ENCODE peak calls at places on chromosomes 1 and 21, in ten cellular contexts. G is mesenchymal stem cell, Q is mesendoderm, K is GM23248, M is IMR-90, X is OCI-LY7, R is H1, P is neural progenitor cell, Y is HepG2, N is HCT116. Z is an unnamed sample.

GRCh38 chr1:186738896-186739295 is 58.7 kb upstream of the PTGS2 start:
- DNase-seq in G (no peak), Q (no peak), K (no peak), M (no peak), X (no peak), R (no peak), P (no peak), Y (no peak), N (no peak), Z (no peak)

GRCh38 chr1:54167422-54168139 is 14.8 kb upstream of the CDCP2 start:
- DNase-seq in G (peak; percentile 32), Q (no peak), K (peak; percentile 71), M (peak; percentile 80), X (no peak), R (no peak), P (no peak), Y (no peak), N (no peak), Z (no peak)

GRCh38 chr1:233254039-233254362 is 41.5 kb downstream of the PCNX2 start:
- DNase-seq in G (peak; percentile 54), Q (no peak), K (no peak), M (peak; percentile 60), X (no peak), R (no peak), P (no peak), Y (no peak), N (no peak), Z (no peak)

GRCh38 chr1:1359668-1360468 is 1.5 kb upstream of the MXRA8 start:
- DNase-seq in G (peak; percentile 67), Q (no peak), K (peak; percentile 95), M (peak; percentile 68), X (no peak), R (no peak), P (no peak), Y (peak; percentile 50), N (no peak), Z (peak; percentile 95)

GRCh38 chr1:219900201-219900600 is 28.2 kb downstream of the SLC30A10 start:
- DNase-seq in G (no peak), Q (no peak), K (no peak), M (no peak), X (no peak), R (no peak), P (no peak), Y (no peak), N (no peak), Z (no peak)

GRCh38 chr1:7752512-7753417 is 18.3 kb upstream of the VAMP3 start:
- DNase-seq in G (peak; percentile 77), Q (peak; percentile 81), K (peak; percentile 81), M (peak; percentile 71), X (peak; percentile 48), R (peak; percentile 62), P (peak; percentile 90), Y (peak; percentile 69), N (peak; percentile 32), Z (no peak)

GRCh38 chr1:63635681-63636080 is 42.5 kb downstream of the PGM1 start:
- DNase-seq in G (peak; percentile 31), Q (no peak), K (peak; percentile 22), M (peak; percentile 47), X (no peak), R (no peak), P (no peak), Y (no peak), N (no peak), Z (no peak)

GRCh38 chr1:245858022-245858421 is 649.1 kb downstream of the SMYD3 start:
- DNase-seq in G (no peak), Q (no peak), K (no peak), M (no peak), X (no peak), R (no peak), P (no peak), Y (no peak), N (no peak), Z (no peak)

GRCh38 chr21:35485364-35485763 is 436.3 kb upstream of the RUNX1 start:
- DNase-seq in G (no peak), Q (no peak), K (no peak), M (no peak), X (no peak), R (no peak), P (no peak), Y (no peak), N (no peak), Z (no peak)

GRCh38 chr1:151990856-151991198 is 2.8 kb downstream of the S100A10 start:
- DNase-seq in G (peak; percentile 77), Q (no peak), K (peak; percentile 76), M (peak; percentile 79), X (no peak), R (no peak), P (no peak), Y (peak; percentile 73), N (no peak), Z (peak; percentile 50)

GRCh38 chr1:151991663-151992344 is 1.9 kb downstream of the S100A10 start:
- DNase-seq in G (peak; percentile 35), Q (no peak), K (peak; percentile 55), M (no peak), X (no peak), R (no peak), P (no peak), Y (no peak), N (no peak), Z (no peak)

GRCh38 chr1:151993734-151994496 is at the start of gene S100A10:
- DNase-seq in G (peak; percentile 77), Q (peak; percentile 90), K (peak; percentile 88), M (peak; percentile 68), X (no peak), R (peak; percentile 73), P (peak; percentile 75), Y (peak; percentile 46), N (no peak), Z (peak; percentile 93)

GRCh38 chr1:151993084-151993733 is 450 bp downstream of the S100A10 start:
- DNase-seq in G (no peak), Q (peak; percentile 80), K (peak; percentile 67), M (no peak), X (peak; percentile 16), R (peak; percentile 68), P (peak; percentile 38), Y (no peak), N (no peak), Z (no peak)

DNA sequence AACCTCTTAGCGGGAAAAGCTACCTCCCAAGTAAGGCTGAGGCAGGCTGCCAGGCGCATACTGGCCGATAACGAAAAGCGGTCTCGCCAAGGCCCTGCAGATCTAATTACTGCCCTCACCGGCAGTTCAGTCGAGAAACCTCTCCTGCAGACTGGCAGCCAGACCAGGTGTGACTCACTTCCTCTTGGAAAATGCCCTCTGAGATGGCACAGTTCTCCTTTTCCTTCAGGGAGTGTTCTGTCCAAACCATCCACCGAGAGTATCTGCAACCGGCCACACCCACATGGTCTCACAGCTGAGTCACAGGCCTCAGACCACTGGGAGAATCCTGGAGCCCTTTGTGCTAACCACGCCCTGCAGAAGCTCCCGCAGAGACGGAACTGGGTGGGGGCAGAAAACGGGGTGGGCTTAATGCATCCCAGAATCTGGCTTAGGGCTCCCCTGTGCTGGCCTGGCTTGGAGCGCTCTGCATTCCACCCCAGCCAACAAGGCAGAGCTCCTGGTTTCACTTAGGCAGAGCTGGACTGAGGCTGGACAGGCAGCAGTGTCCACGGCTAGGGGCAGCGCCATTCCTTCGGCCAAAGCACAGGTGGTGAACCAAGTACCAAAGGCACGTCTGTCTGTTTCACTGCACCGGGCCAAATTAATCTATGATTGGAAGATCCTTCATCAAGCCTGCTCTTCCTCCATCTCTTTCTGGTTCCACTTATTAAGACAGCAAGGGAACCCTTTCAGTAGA is 1.1 kb downstream of the S100A10 start:
- DNase-seq in G (peak; percentile 93), Q (peak; percentile 91), K (peak; percentile 99), M (peak; percentile 87), X (no peak), R (peak; percentile 75), P (peak; percentile 56), Y (peak; percentile 73), N (peak; percentile 99), Z (peak; percentile 80)
- H3K4me2 ChIP-seq in G (peak overlapping the region; percentile 65), Q (peak overlapping the region; percentile 76), K (peak overlapping the region; percentile 89), M (peak overlapping the region; percentile 93), X (no peak overlapping the region), R (peak overlapping the region; percentile 96), P (peak overlapping the region; percentile 89), Y (peak overlapping the region; percentile 94), N (peak overlapping the region; percentile 81), Z (peak overlapping the region; percentile 90)

DNA sequence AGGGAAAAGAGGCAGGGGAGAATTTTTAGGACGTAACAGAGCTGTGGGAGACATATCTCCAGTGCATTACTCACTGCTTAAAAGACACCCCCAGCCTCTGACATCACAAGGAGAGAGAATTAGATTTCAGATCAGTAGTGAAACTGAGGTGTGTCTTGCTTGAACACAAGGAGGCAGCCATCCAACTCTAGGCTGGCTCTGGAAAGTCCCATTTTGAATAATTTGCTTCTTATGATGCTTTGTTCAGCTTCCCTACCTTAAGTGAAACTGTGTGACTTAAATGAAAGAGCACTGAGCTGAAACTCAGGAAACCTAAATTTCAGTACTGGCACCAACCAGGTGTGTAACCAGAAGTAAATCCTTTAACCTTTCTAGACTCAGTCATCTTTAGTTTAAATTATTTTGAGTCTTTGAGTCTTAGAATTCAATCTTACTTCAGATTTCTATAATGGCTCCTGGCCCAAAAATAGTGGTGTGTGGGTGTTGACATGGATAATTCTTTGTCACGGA is 251.6 kb upstream of the SGIP1 start:
- DNase-seq in G (peak; percentile 40), Q (no peak), K (peak; percentile 90), M (peak; percentile 95), X (peak; percentile 85), R (no peak), P (no peak), Y (no peak), N (peak; percentile 68), Z (peak; percentile 27)
- H3K4me2 ChIP-seq in G (no peak overlapping the region), Q (no peak overlapping the region), K (peak overlapping the region; percentile 61), M (peak overlapping the region; percentile 34), X (peak overlapping the region; percentile 73), R (no peak overlapping the region), P (no peak overlapping the region), Y (no peak overlapping the region), N (peak overlapping the region; percentile 53), Z (peak overlapping the region; percentile 33)

DNA sequence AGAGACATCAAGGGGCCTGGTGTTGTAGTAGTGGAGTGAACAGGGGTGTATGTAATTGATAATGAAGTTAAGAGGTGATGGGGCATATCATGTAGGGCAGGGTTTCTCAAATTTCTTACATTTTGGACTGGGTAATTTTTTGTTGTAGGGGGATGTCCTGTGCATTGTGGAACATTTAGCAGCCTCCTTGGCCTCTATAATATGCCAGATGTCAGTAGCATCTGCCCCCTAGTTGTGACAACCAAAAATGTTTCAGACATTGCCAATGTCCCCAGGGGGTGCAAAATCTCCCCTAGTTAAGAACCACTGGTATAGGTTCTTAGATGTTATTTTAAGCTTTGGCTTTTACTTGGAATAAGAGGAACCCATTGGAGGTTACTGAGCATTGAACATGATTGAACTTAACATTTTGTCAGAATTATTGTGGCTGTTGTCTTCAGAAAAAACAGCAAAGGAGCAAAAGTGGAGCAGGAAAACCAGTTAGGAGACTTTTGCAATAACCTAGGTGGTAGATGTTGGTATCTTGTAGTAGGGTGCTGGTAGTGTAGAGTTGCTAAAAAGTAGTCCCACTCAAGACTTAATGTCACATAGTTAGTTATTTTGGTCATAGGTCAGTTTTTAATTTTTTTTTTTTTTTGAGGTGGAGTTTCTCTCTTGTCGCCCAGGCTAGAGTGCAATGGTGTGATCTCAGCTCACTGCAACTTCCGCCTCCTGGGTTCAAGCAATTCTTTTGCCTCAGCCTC is 6.2 kb downstream of the ZNF326 start:
- DNase-seq in G (no peak), Q (peak; percentile 59), K (no peak), M (no peak), X (peak; percentile 36), R (no peak), P (no peak), Y (no peak), N (no peak), Z (no peak)
- H3K4me2 ChIP-seq in G (no peak overlapping the region), Q (no peak overlapping the region), K (no peak overlapping the region), M (no peak overlapping the region), X (no peak overlapping the region), R (no peak overlapping the region), P (no peak overlapping the region), Y (no peak overlapping the region), N (no peak overlapping the region), Z (no peak overlapping the region)

GRCh38 chr1:16087733-16088132 is 14.3 kb upstream of the FAM131C start:
- DNase-seq in G (no peak), Q (no peak), K (no peak), M (no peak), X (no peak), R (no peak), P (no peak), Y (no peak), N (no peak), Z (peak; percentile 73)
- H3K4me2 ChIP-seq in G (no peak overlapping the region), Q (no peak overlapping the region), K (no peak overlapping the region), M (no peak overlapping the region), X (no peak overlapping the region), R (no peak overlapping the region), P (no peak overlapping the region), Y (peak overlapping the region; percentile 61), N (no peak overlapping the region), Z (no peak overlapping the region)

Z was measured in osteoblast.